ENCODE peak calls at places on chromosomes 5 and 9, in four cellular contexts. One of them, this sample, is unnamed.

GRCh38 chr5:54457094-54457531 is 1.6 kb downstream of the HSPB3 start:
- DNase-seq in HepG2: peak
- DNase-seq in GM12878: no peak
- DNase-seq in K562: peak
- DNase-seq in this sample: peak

GRCh38 chr9:129436751-129437625 is 183.9 kb downstream of the C9orf50 start:
- DNase-seq in K562: peak
- DNase-seq in GM12878: no peak
- DNase-seq in HepG2: no peak
- DNase-seq in this sample: no peak

GRCh38 chr9:37769306-37769705 is 15.6 kb downstream of the EXOSC3 start:
- DNase-seq in GM12878: no peak
- DNase-seq in HepG2: no peak
- DNase-seq in K562: peak
- DNase-seq in this sample: no peak

GRCh38 chr5:32388429-32389111 is 56.0 kb downstream of the ZFR start:
- DNase-seq in HepG2: no peak
- DNase-seq in GM12878: no peak
- DNase-seq in K562: no peak
- DNase-seq in this sample: no peak

GRCh38 chr5:69083412-69083811 is 10.4 kb upstream of the SLC30A5 start:
- DNase-seq in GM12878: no peak
- DNase-seq in K562: peak
- DNase-seq in HepG2: peak
- DNase-seq in this sample: peak

GRCh38 chr5:99019812-99020697 is 91.2 kb upstream of the CHD1 start:
- DNase-seq in K562: peak
- DNase-seq in GM12878: no peak
- DNase-seq in HepG2: peak
- DNase-seq in this sample: no peak

GRCh38 chr5:135308752-135309151 is 90.3 kb downstream of the MACROH2A1 start:
- DNase-seq in K562: no peak
- DNase-seq in GM12878: no peak
- DNase-seq in HepG2: peak
- DNase-seq in this sample: no peak

GRCh38 chr9:18601026-18601425 is 127.1 kb downstream of the ADAMTSL1 start:
- DNase-seq in K562: no peak
- DNase-seq in HepG2: no peak
- DNase-seq in GM12878: no peak
- DNase-seq in this sample: no peak

GRCh38 chr9:136119259-136120118 is 814 bp upstream of the TMEM250 start:
- DNase-seq in K562: peak
- DNase-seq in GM12878: no peak
- DNase-seq in HepG2: peak
- DNase-seq in this sample: peak

GRCh38 chr9:74653437-74654080 is 156.4 kb downstream of the RORB start:
- DNase-seq in GM12878: no peak
- DNase-seq in HepG2: no peak
- DNase-seq in K562: no peak
- DNase-seq in this sample: no peak

GRCh38 chr5:67515762-67516161 is 319.2 kb upstream of the CD180 start:
- DNase-seq in GM12878: no peak
- DNase-seq in K562: no peak
- DNase-seq in HepG2: no peak
- DNase-seq in this sample: no peak

GRCh38 chr5:4233671-4234070 is 638.0 kb downstream of the IRX1 start:
- DNase-seq in HepG2: no peak
- DNase-seq in GM12878: no peak
- DNase-seq in K562: no peak
- DNase-seq in this sample: no peak

GRCh38 chr9:131809941-131810344 is 70.1 kb upstream of the RAPGEF1 start:
- DNase-seq in HepG2: no peak
- DNase-seq in GM12878: no peak
- DNase-seq in K562: no peak
- DNase-seq in this sample: no peak

GRCh38 chr5:43658499-43658898 is 55.5 kb downstream of the NNT start:
- DNase-seq in HepG2: no peak
- DNase-seq in K562: no peak
- DNase-seq in GM12878: no peak
- DNase-seq in this sample: no peak

GRCh38 chr5:153891394-153891793 is 147.3 kb downstream of the FAM114A2 start:
- DNase-seq in K562: no peak
- DNase-seq in HepG2: no peak
- DNase-seq in GM12878: no peak
- DNase-seq in this sample: no peak

GRCh38 chr9:75891277-75892167 is 1.0 kb downstream of the PCSK5 start:
- DNase-seq in K562: no peak
- DNase-seq in HepG2: no peak
- DNase-seq in GM12878: no peak
- DNase-seq in this sample: peak

GRCh38 chr9:11962327-11962726 is 730.9 kb upstream of the TYRP1 start:
- DNase-seq in K562: no peak
- DNase-seq in GM12878: no peak
- DNase-seq in HepG2: no peak
- DNase-seq in this sample: no peak

GRCh38 chr9:124617477-124618141 is 110.4 kb upstream of the NR5A1 start:
- DNase-seq in K562: peak
- DNase-seq in HepG2: peak
- DNase-seq in GM12878: peak
- DNase-seq in this sample: peak

GRCh38 chr9:219670-220365 is 5.2 kb downstream of the DOCK8 start:
- DNase-seq in HepG2: no peak
- DNase-seq in K562: no peak
- DNase-seq in GM12878: no peak
- DNase-seq in this sample: no peak

GRCh38 chr5:160233215-160233614 is 3.9 kb downstream of the FABP6 start:
- DNase-seq in HepG2: no peak
- DNase-seq in K562: peak
- DNase-seq in GM12878: peak
- DNase-seq in this sample: no peak

GRCh38 chr9:98818764-98819163 is 11.3 kb downstream of the GALNT12 start:
- DNase-seq in K562: no peak
- DNase-seq in HepG2: no peak
- DNase-seq in GM12878: no peak
- DNase-seq in this sample: no peak

GRCh38 chr5:73997936-73998335 is 371.9 kb downstream of the ARHGEF28 start:
- DNase-seq in GM12878: no peak
- DNase-seq in K562: no peak
- DNase-seq in HepG2: no peak
- DNase-seq in this sample: no peak

GRCh38 chr9:34380511-34381315 is 4.0 kb upstream of the MYORG start:
- DNase-seq in HepG2: peak
- DNase-seq in K562: peak
- DNase-seq in GM12878: no peak
- DNase-seq in this sample: peak

GRCh38 chr5:150172147-150172546 is 5.6 kb downstream of the CDX1 start:
- DNase-seq in GM12878: no peak
- DNase-seq in HepG2: no peak
- DNase-seq in K562: no peak
- DNase-seq in this sample: no peak

GRCh38 chr5:124888622-124889521 is 142.4 kb upstream of the ZNF608 start:
- DNase-seq in K562: no peak
- DNase-seq in HepG2: no peak
- DNase-seq in GM12878: no peak
- DNase-seq in this sample: no peak

GRCh38 chr5:124887223-124887622 is 140.8 kb upstream of the ZNF608 start:
- DNase-seq in HepG2: no peak
- DNase-seq in K562: no peak
- DNase-seq in GM12878: no peak
- DNase-seq in this sample: no peak

GRCh38 chr5:124889850-124890249 is 143.4 kb upstream of the ZNF608 start:
- DNase-seq in HepG2: no peak
- DNase-seq in GM12878: no peak
- DNase-seq in K562: no peak
- DNase-seq in this sample: no peak

GRCh38 chr5:124889522-124889828 is 143.0 kb upstream of the ZNF608 start:
- DNase-seq in HepG2: no peak
- DNase-seq in K562: no peak
- DNase-seq in GM12878: no peak
- DNase-seq in this sample: no peak

GRCh38 chr5:124888050-124888506 is 141.6 kb upstream of the ZNF608 start:
- DNase-seq in HepG2: peak
- DNase-seq in GM12878: no peak
- DNase-seq in K562: peak
- DNase-seq in this sample: peak
- TF ChIP-seq CHD4 in HepG2: no peak
- TF ChIP-seq CHD4 in GM12878: no peak
- TF ChIP-seq CHD4 in K562: no peak
- TF ChIP-seq CHD4 in this sample: no peak

GRCh38 chr5:107088907-107089306 is 581.8 kb downstream of the EFNA5 start:
- DNase-seq in GM12878: no peak
- DNase-seq in HepG2: no peak
- DNase-seq in K562: no peak
- DNase-seq in this sample: no peak

GRCh38 chr5:107090471-107090870 is 580.3 kb downstream of the EFNA5 start:
- DNase-seq in K562: no peak
- DNase-seq in HepG2: no peak
- DNase-seq in GM12878: no peak
- DNase-seq in this sample: no peak

GRCh38 chr5:107092695-107093094 is 578.0 kb downstream of the EFNA5 start:
- DNase-seq in HepG2: no peak
- DNase-seq in GM12878: no peak
- DNase-seq in K562: no peak
- DNase-seq in this sample: no peak
- TF ChIP-seq USF2 in HepG2: no peak
- TF ChIP-seq USF2 in GM12878: no peak
- TF ChIP-seq USF2 in K562: no peak
- TF ChIP-seq USF2 in this sample: no peak

GRCh38 chr5:133396187-133396621 is 216.1 kb downstream of the FSTL4 start:
- DNase-seq in GM12878: no peak
- DNase-seq in HepG2: no peak
- DNase-seq in K562: no peak
- DNase-seq in this sample: no peak
- TF ChIP-seq CHD4 in GM12878: no peak
- TF ChIP-seq CHD4 in HepG2: no peak
- TF ChIP-seq CHD4 in K562: no peak
- TF ChIP-seq CHD4 in this sample: no peak

GRCh38 chr5:116848974-116849586 is 274.5 kb upstream of the SEMA6A start:
- DNase-seq in GM12878: no peak
- DNase-seq in K562: no peak
- DNase-seq in HepG2: peak
- DNase-seq in this sample: no peak
- TF ChIP-seq USF2 in GM12878: no peak
- TF ChIP-seq USF2 in K562: no peak
- TF ChIP-seq USF2 in HepG2: no peak
- TF ChIP-seq USF2 in this sample: no peak

DNA sequence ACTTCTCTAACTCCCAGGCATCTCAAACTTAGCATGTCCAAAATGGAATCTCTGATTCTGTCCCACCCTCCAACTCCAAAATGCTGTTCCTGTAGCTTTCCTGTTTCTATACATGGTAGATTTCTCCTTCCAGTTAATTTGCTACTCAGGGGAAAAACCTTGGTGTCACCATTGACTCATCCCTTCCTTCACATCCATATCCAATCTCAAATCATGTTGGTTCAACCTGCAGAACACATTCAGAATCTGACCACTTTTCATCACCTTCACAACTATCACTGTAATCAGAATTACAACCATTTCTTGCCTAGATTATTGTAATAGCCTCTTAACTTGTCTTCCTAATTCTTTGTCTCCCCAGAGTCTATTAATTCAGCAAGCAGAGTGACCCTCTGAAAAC is 10.8 kb downstream of the RIOK2 start:
- DNase-seq in K562: no peak
- DNase-seq in HepG2: no peak
- DNase-seq in GM12878: no peak
- DNase-seq in this sample: no peak
- TF ChIP-seq CHD4 in K562: no peak
- TF ChIP-seq CHD4 in HepG2: no peak
- TF ChIP-seq CHD4 in GM12878: no peak
- TF ChIP-seq CHD4 in this sample: no peak

DNA sequence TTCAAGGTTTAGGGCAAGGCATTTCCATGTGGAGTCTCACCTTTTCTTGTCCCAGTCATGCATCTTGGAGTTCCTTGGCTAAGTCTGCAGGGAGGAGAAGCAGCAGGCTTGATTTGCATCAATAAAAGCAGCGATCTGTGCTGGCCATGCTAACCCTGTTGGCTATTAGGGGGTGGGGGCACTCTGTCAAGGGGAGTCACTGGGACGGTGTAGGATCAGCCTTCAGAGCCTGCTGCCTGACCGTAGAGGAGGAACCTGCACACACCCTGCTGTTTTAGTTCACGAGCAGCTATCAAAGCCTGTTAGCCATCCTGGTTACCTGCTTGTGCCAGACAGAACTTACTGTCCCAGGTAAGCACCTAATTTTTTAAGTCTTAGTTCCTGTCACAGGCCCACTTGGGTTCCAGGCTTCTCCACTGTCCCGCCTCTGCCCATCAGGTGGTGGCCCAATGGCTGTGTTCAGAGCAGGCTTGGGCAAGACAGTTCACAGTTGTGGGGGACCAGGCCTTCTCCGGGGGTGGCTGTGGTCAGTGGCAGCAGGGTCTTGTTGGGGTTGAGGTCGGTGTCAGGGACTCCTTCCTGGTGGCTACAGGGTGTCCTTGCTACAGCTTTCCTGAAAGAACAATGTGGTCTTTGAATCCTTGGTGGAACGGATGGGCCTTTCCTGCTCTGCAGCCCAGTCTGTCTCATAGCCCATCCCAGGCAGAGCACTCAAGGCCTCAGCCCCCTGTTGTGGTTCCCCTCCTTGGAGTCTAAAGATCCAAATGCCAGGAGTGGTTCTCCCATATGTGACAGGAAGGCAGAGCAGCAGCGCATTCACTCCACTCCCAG is 43.7 kb downstream of the SECISBP2 start:
- DNase-seq in GM12878: no peak
- DNase-seq in K562: no peak
- DNase-seq in HepG2: no peak
- DNase-seq in this sample: no peak
- TF ChIP-seq USF2 in GM12878: no peak
- TF ChIP-seq USF2 in K562: no peak
- TF ChIP-seq USF2 in HepG2: no peak
- TF ChIP-seq USF2 in this sample: no peak

This sample was measured in A549.